ENCODE peak calls at places on chromosomes 5 and 9, in ten cellular contexts. X, Q, C, E, U, P, G, V, Y and K are unnamed samples.

GRCh38 chr5:42242210-42242609 is 181.0 kb upstream of the GHR start:
- DNase-seq in Q (no peak), E (no peak), G (no peak), X (no peak), V (no peak), Y (no peak), P (no peak), C (no peak), U (no peak), K (no peak)

GRCh38 chr5:35373196-35373696 is 143.0 kb upstream of the PRLR start:
- DNase-seq in C (no peak), X (no peak), E (no peak), Q (no peak), Y (no peak), V (no peak), U (no peak), G (no peak), P (no peak), K (no peak)

GRCh38 chr5:140312791-140313189 is 9.9 kb upstream of the PFDN1 start:
- DNase-seq in Y (no peak), Q (no peak), X (no peak), U (no peak), G (no peak), C (no peak), E (no peak), V (no peak), P (no peak), K (no peak)

GRCh38 chr5:154866841-154867240 is 8.4 kb downstream of the CNOT8 start:
- DNase-seq in C (no peak), X (no peak), P (no peak), G (no peak), U (no peak), V (no peak), Y (no peak), E (no peak), Q (no peak), K (no peak)

GRCh38 chr9:95725045-95725444 is 150.4 kb upstream of the ERCC6L2 start:
- DNase-seq in U (no peak), P (no peak), X (no peak), G (no peak), V (no peak), E (no peak), Y (no peak), Q (no peak), C (no peak), K (no peak)

GRCh38 chr9:111013250-111013649 is 25.0 kb downstream of the LPAR1 start:
- DNase-seq in C (no peak), U (no peak), Q (no peak), X (no peak), E (no peak), V (no peak), Y (no peak), G (no peak), P (no peak), K (no peak)

GRCh38 chr5:159135896-159136531 is 36.3 kb upstream of the EBF1 start:
- DNase-seq in X (no peak), C (no peak), V (peak), E (no peak), G (no peak), U (no peak), P (peak), Y (peak), Q (no peak), K (no peak)

GRCh38 chr5:103472820-103473219 is 89.8 kb downstream of the NUDT12 start:
- DNase-seq in P (peak), C (no peak), Q (no peak), V (no peak), G (no peak), X (no peak), U (no peak), Y (no peak), E (no peak), K (no peak)

GRCh38 chr5:150001660-150002493 is 1.3 kb downstream of the HMGXB3 start:
- DNase-seq in Q (peak), P (peak), U (no peak), E (no peak), X (peak), C (peak), G (no peak), Y (no peak), V (peak), K (peak)

GRCh38 chr9:110444911-110445310 is 107.2 kb upstream of the TXNDC8 start:
- DNase-seq in Y (no peak), E (no peak), G (no peak), P (no peak), U (no peak), Q (no peak), V (no peak), X (no peak), C (no peak), K (no peak)

GRCh38 chr9:129776938-129777768 is 24.3 kb upstream of the PTGES start:
- DNase-seq in E (peak), G (peak), Q (peak), Y (peak), V (peak), P (peak), U (no peak), C (peak), X (peak), K (peak)

GRCh38 chr5:79956173-79956670 is 34.8 kb downstream of the MTX3 start:
- DNase-seq in X (peak), U (no peak), G (no peak), C (no peak), Q (no peak), V (peak), E (no peak), Y (peak), P (no peak), K (no peak)

GRCh38 chr5:142878638-142879037 is 108.5 kb downstream of the ARHGAP26 start:
- DNase-seq in Y (no peak), C (no peak), X (no peak), E (no peak), U (no peak), P (no peak), Q (peak), G (no peak), V (no peak), K (no peak)

GRCh38 chr5:16759147-16759800 is 142.5 kb upstream of the RETREG1 start:
- DNase-seq in C (no peak), Q (no peak), U (no peak), V (no peak), P (no peak), G (no peak), E (no peak), X (no peak), Y (no peak), K (no peak)

GRCh38 chr9:72415163-72415562 is 50.2 kb upstream of the ZFAND5 start:
- DNase-seq in V (no peak), U (no peak), Y (no peak), G (no peak), C (no peak), X (no peak), P (no peak), E (no peak), Q (no peak), K (no peak)

GRCh38 chr5:7815757-7816534 is 35.0 kb downstream of the CFAP90 start:
- DNase-seq in U (no peak), Y (no peak), Q (peak), V (peak), X (peak), C (peak), G (peak), E (peak), P (peak), K (peak)

GRCh38 chr5:64972591-64972990 is 203.9 kb downstream of the CWC27 start:
- DNase-seq in U (no peak), E (no peak), G (no peak), C (no peak), V (no peak), P (no peak), Y (no peak), Q (no peak), X (no peak), K (no peak)

GRCh38 chr5:64973226-64973625 is 204.5 kb downstream of the CWC27 start:
- DNase-seq in V (no peak), X (no peak), G (no peak), E (no peak), U (no peak), Q (no peak), C (no peak), P (no peak), Y (no peak), K (no peak)

GRCh38 chr5:64971990-64972389 is 203.3 kb downstream of the CWC27 start:
- DNase-seq in Y (no peak), E (no peak), G (no peak), Q (no peak), P (no peak), U (no peak), V (no peak), C (no peak), X (no peak), K (no peak)

DNA sequence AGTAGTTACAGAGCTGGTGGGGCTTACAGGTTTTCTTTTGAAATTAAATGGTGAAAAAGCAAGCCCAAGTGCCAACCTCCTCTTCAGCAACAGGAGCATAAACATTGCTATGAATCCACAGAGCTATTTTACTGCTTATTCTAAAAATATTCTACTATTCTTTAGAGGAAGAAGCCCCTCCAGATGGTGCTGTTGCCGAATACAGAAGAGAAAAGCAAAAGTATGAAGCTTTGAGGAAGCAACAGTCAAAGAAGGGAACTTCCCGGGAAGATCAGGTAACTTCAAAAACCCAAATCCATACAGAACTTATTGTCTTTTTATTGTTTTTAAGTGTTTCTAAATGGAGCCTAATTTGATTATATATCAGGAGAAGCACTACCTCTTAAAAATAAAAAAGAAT is 202.8 kb downstream of the CWC27 start:
- DNase-seq in Y (no peak), V (no peak), U (no peak), G (no peak), Q (no peak), C (no peak), X (no peak), P (no peak), E (no peak), K (no peak)
- TF ChIP-seq CTCF in Y (no peak), V (no peak), U (no peak), G (no peak), Q (no peak), C (no peak), X (no peak), P (no peak), E (peak), K (no peak)

DNA sequence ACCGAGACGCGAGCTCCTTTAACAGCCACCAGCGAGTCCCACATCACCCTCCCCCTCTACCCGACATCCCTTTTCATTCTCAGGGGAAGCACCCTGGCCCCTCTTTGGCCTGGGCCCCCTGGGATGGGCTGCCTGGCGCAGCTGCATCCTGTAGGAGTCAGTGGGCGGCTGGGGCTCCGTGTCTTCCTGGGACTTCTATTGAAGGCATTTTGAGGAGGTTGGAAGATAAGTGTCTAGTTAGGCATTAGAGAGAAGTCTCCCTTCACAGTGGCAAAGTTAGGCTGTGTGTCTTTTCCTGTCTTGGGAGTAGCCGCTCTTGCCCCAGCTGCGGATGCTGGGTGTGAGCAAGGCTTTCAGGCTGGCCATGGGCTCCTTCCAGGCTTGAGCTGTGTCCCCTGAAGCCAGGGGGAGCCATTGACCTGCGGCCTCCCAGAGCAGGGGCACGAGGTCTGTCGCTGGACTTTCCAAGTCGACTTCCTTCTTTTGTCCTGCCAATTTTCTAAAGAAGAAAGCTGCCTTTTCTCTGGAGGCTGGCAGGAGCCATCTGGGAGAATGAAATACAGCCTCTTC is 18.6 kb upstream of the NKD2 start:
- DNase-seq in C (peak), Q (peak), E (peak), G (peak), P (no peak), X (peak), U (no peak), V (no peak), Y (no peak), K (no peak)
- TF ChIP-seq CTCF in C (peak), Q (peak), E (peak), G (no peak), P (no peak), X (peak), U (no peak), V (no peak), Y (peak), K (no peak)

GRCh38 chr9:96875460-96876142 is 21.3 kb upstream of the ZNF782 start:
- DNase-seq in P (peak), E (peak), Y (peak), G (no peak), C (peak), Q (peak), U (peak), X (peak), V (peak), K (no peak)
- TF ChIP-seq CTCF in P (peak), E (peak), Y (peak), G (no peak), C (peak), Q (no peak), U (peak), X (peak), V (peak), K (no peak)

GRCh38 chr5:2020730-2021129 is 138.0 kb upstream of the IRX4 start:
- DNase-seq in Q (no peak), U (no peak), G (no peak), X (no peak), V (peak), P (no peak), C (no peak), E (no peak), Y (no peak), K (no peak)
- TF ChIP-seq CTCF in Q (no peak), U (no peak), G (no peak), X (no peak), V (no peak), P (no peak), C (no peak), E (no peak), Y (no peak), K (no peak)

GRCh38 chr9:80665479-80665878 is 1023.9 kb downstream of the TLE1 start:
- DNase-seq in C (no peak), E (no peak), U (no peak), X (no peak), V (no peak), P (no peak), Y (no peak), G (no peak), Q (no peak), K (no peak)

GRCh38 chr9:80664327-80665210 is 1024.8 kb downstream of the TLE1 start:
- DNase-seq in V (peak), U (no peak), Q (no peak), X (no peak), G (no peak), P (peak), C (peak), Y (no peak), E (no peak), K (no peak)
- TF ChIP-seq CTCF in V (peak), U (peak), Q (no peak), X (peak), G (no peak), P (no peak), C (peak), Y (no peak), E (no peak), K (no peak)

DNA sequence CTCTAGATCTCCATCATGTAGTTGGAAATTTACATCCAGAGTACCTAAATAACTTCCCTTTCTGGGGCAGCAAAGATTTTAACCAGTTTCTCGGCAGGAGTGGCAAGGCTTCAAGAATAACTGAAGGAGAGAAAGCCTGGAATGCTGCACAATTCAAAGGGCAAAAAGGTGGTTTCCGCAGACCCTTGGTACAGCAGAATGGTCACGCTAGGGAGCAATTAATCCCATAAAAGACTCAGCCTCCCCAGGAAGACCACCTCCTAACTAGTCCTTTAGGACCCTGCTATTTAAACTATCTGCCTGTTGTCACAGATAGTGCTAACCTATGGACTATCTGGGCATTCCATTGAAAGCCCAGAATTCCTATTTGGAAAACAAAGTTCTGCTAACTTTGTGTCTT is 3.6 kb downstream of the HTR1A start:
- DNase-seq in V (no peak), X (no peak), G (no peak), E (no peak), U (no peak), Y (no peak), Q (no peak), C (peak), P (no peak), K (no peak)
- TF ChIP-seq CTCF in V (no peak), X (no peak), G (no peak), E (no peak), U (no peak), Y (no peak), Q (no peak), C (no peak), P (no peak), K (no peak)

GRCh38 chr5:23204111-23204510 is 303.3 kb upstream of the PRDM9 start:
- DNase-seq in Q (no peak), G (no peak), C (no peak), U (no peak), X (no peak), E (no peak), V (no peak), Y (no peak), P (no peak), K (no peak)

GRCh38 chr5:23208959-23209431 is 298.4 kb upstream of the PRDM9 start:
- DNase-seq in C (peak), P (peak), X (peak), E (no peak), G (no peak), Y (peak), V (peak), U (peak), Q (no peak), K (no peak)
- TF ChIP-seq CTCF in C (peak), P (peak), X (peak), E (peak), G (no peak), Y (peak), V (peak), U (peak), Q (no peak), K (peak)

GRCh38 chr9:91785403-91785917 is 164.6 kb downstream of the ROR2 start:
- DNase-seq in V (no peak), G (no peak), U (no peak), C (no peak), Y (no peak), E (no peak), X (no peak), P (no peak), Q (no peak), K (no peak)
- TF ChIP-seq CTCF in V (no peak), G (no peak), U (no peak), C (no peak), Y (no peak), E (no peak), X (no peak), P (no peak), Q (no peak), K (no peak)

GRCh38 chr5:19568004-19568403 is 420.0 kb downstream of the CDH18 start:
- DNase-seq in Y (no peak), U (no peak), E (no peak), V (no peak), G (no peak), X (no peak), P (no peak), Q (no peak), C (no peak), K (no peak)

GRCh38 chr5:19564036-19564435 is 424.0 kb downstream of the CDH18 start:
- DNase-seq in E (no peak), V (no peak), Y (no peak), G (no peak), Q (no peak), P (no peak), U (no peak), X (no peak), C (no peak), K (no peak)
- TF ChIP-seq CTCF in E (no peak), V (no peak), Y (no peak), G (no peak), Q (no peak), P (no peak), U (no peak), X (no peak), C (no peak), K (no peak)